ENCODE peak calls at places on chromosomes 16 and 17, in five cellular contexts. J is neural crest cell; E is activated CD4-positive, alpha-beta memory T cell treated with anti-CD3 and anti-CD28 coated beads for 36 hours; V is activated naive CD4-positive, alpha-beta T cell; O is KG1. P is an unnamed sample.

GRCh38 chr16:84065536-84066132 is 23.0 kb upstream of the SLC38A8 start:
- DNase-seq in J (peak), E (peak), V (no peak), O (no peak), P (peak)

GRCh38 chr17:7632492-7632894 is 2.6 kb downstream of the SHBG start:
- DNase-seq in J (no peak), E (peak), V (no peak), O (peak), P (peak)

GRCh38 chr16:73067671-73068545 is 20.0 kb upstream of the ZFHX3 start:
- DNase-seq in J (no peak), E (no peak), V (no peak), O (no peak), P (no peak)

GRCh38 chr17:37813753-37814152 is 68.9 kb upstream of the HNF1B start:
- DNase-seq in J (no peak), E (no peak), V (no peak), O (no peak), P (no peak)

GRCh38 chr16:78742501-78743283 is 643.2 kb downstream of the WWOX start:
- DNase-seq in J (no peak), E (peak), V (peak), O (peak), P (no peak)

GRCh38 chr16:89300976-89301360 is 83.5 kb downstream of the ZNF778 start:
- DNase-seq in J (no peak), E (no peak), V (no peak), O (no peak), P (no peak)

GRCh38 chr16:53809088-53809951 is 105.4 kb downstream of the FTO start:
- DNase-seq in J (no peak), E (no peak), V (no peak), O (no peak), P (no peak)

GRCh38 chr17:15340966-15341365 is 431 bp downstream of the TEKT3 start:
- DNase-seq in J (no peak), E (no peak), V (no peak), O (no peak), P (no peak)